ENCODE peak calls at places on chromosome 4, in six cellular contexts. D is foreskin keratinocyte; I is CD8-positive, alpha-beta memory T cell; Y is right atrium auricular region; S is cardiac muscle cell; X is IMR-90. Q is an unnamed sample.

GRCh38 chr4:6815029-6815836 is 32.7 kb downstream of the KIAA0232 start:
- DNase-seq in X (no peak), D (no peak), I (no peak), S (no peak), Y (no peak), Q (no peak)

GRCh38 chr4:86641516-86642090 is 47.5 kb downstream of the PTPN13 start:
- DNase-seq in X (no peak), D (no peak), S (no peak), Y (no peak), I (no peak), Q (no peak)

GRCh38 chr4:160848901-160849735 is 1314.7 kb downstream of the FSTL5 start:
- DNase-seq in D (no peak), S (peak), X (no peak), I (no peak), Y (no peak), Q (no peak)

GRCh38 chr4:52744588-52744987 is 6.6 kb downstream of the ERVMER34-1 start:
- DNase-seq in S (no peak), I (no peak), X (no peak), Y (no peak), D (no peak), Q (no peak)

GRCh38 chr4:30208731-30209435 is 511.3 kb upstream of the PCDH7 start:
- DNase-seq in S (no peak), I (no peak), D (peak), X (peak), Y (no peak), Q (no peak)

GRCh38 chr4:102566426-102566825 is 65.3 kb downstream of the NFKB1 start:
- DNase-seq in D (no peak), S (no peak), X (no peak), I (no peak), Y (no peak), Q (no peak)

GRCh38 chr4:27666943-27667342 is 806.3 kb downstream of the STIM2 start:
- DNase-seq in Y (no peak), I (no peak), S (no peak), D (no peak), X (no peak), Q (no peak)

GRCh38 chr4:94534401-94535312 is 82.9 kb downstream of the PDLIM5 start:
- DNase-seq in X (no peak), I (no peak), S (no peak), Y (no peak), D (no peak), Q (no peak)

GRCh38 chr4:153488719-153489384 is 22.7 kb downstream of the TMEM131L start:
- DNase-seq in S (no peak), D (no peak), X (no peak), I (peak), Y (no peak), Q (no peak)

GRCh38 chr4:142406051-142406549 is 440.0 kb downstream of the INPP4B start:
- DNase-seq in S (peak), X (no peak), Y (no peak), I (no peak), D (peak), Q (no peak)

GRCh38 chr4:94253036-94253435 is 45.4 kb downstream of the SMARCAD1 start:
- DNase-seq in Y (no peak), I (no peak), X (peak), S (no peak), D (peak), Q (no peak)

GRCh38 chr4:78517050-78517652 is 34.4 kb upstream of the ANXA3 start:
- DNase-seq in D (no peak), I (no peak), S (peak), X (peak), Y (no peak), Q (no peak)

GRCh38 chr4:173259310-173259709 is 74.8 kb downstream of the HMGB2 start:
- DNase-seq in X (no peak), Y (no peak), D (no peak), I (no peak), S (no peak), Q (no peak)
- H3K27ac ChIP-seq in X (no peak), Y (no peak), D (no peak), I (no peak), S (no peak), Q (no peak)

GRCh38 chr4:185903205-185903604 is 91.2 kb upstream of the SORBS2 start:
- DNase-seq in S (no peak), Y (no peak), D (peak), I (no peak), X (no peak), Q (no peak)
- H3K27ac ChIP-seq in S (no peak), Y (no peak), D (peak), I (no peak), X (no peak), Q (no peak)

GRCh38 chr4:40480291-40480690 is 145.2 kb downstream of the CHRNA9 start:
- DNase-seq in D (no peak), X (no peak), Y (no peak), I (no peak), S (no peak), Q (no peak)

GRCh38 chr4:40481977-40482376 is 146.8 kb downstream of the CHRNA9 start:
- DNase-seq in D (no peak), X (no peak), I (no peak), Y (no peak), S (no peak), Q (no peak)

GRCh38 chr4:40482985-40483647 is 146.5 kb downstream of the RBM47 start:
- DNase-seq in D (no peak), Y (no peak), I (no peak), X (no peak), S (no peak), Q (no peak)

GRCh38 chr4:40478215-40478614 is 143.1 kb downstream of the CHRNA9 start:
- DNase-seq in I (no peak), X (no peak), Y (no peak), D (no peak), S (peak), Q (no peak)

GRCh38 chr4:40479378-40479777 is 144.2 kb downstream of the CHRNA9 start:
- DNase-seq in X (no peak), S (no peak), I (no peak), Y (no peak), D (no peak), Q (no peak)
- H3K27ac ChIP-seq in X (no peak), S (no peak), I (no peak), Y (no peak), D (no peak), Q (no peak)

GRCh38 chr4:41029098-41029497 is 185.2 kb downstream of the APBB2 start:
- DNase-seq in Y (no peak), S (no peak), X (no peak), D (no peak), I (no peak), Q (no peak)
- H3K27ac ChIP-seq in Y (peak), S (no peak), X (peak), D (no peak), I (no peak), Q (no peak)

GRCh38 chr4:147822128-147822527 is 90.2 kb downstream of the ARHGAP10 start:
- DNase-seq in D (peak), Y (peak), X (peak), S (peak), I (no peak), Q (no peak)
- H3K27ac ChIP-seq in D (peak), Y (peak), X (no peak), S (no peak), I (no peak), Q (no peak)

GRCh38 chr4:56182356-56182755 is 204.9 kb downstream of the AASDH start:
- DNase-seq in Y (no peak), D (no peak), S (no peak), X (no peak), I (no peak), Q (no peak)

GRCh38 chr4:56186808-56187523 is 200.3 kb downstream of the AASDH start:
- DNase-seq in D (no peak), Y (no peak), X (no peak), S (peak), I (no peak), Q (no peak)

GRCh38 chr4:56183344-56183959 is 203.8 kb downstream of the AASDH start:
- DNase-seq in S (no peak), Y (no peak), I (no peak), D (no peak), X (no peak), Q (no peak)

GRCh38 chr4:56184214-56184613 is 203.1 kb downstream of the AASDH start:
- DNase-seq in I (no peak), S (no peak), D (no peak), Y (no peak), X (no peak), Q (no peak)

DNA sequence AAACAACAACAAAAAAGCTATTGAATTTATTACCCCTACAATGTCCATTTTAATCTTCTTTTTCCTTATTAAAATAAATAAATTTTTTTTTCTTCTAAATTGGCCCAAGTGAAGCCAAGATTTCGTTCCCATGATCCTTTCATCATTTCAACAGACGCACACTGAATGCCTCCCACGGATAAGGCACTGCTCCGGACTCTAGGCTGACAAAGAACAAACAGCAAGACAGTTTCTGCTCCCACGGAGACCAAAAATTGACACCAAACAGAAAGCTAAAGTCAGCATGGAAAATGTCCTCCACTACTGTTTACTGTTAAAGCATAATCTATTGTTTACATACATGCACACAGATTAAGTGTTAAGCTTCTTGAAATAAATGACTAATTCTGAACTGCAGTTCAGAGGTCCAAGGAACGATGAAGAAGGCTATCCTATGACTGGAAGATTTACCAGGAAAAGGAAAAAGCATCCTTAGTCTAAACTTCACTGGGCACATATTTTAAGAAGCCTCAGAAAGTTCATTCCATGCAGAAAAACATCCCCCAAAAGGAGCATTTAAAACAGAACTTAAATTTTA is 199.6 kb downstream of the AASDH start:
- DNase-seq in Y (no peak), D (no peak), I (no peak), S (no peak), X (no peak), Q (no peak)
- H3K27ac ChIP-seq in Y (no peak), D (no peak), I (no peak), S (no peak), X (no peak), Q (no peak)

DNA sequence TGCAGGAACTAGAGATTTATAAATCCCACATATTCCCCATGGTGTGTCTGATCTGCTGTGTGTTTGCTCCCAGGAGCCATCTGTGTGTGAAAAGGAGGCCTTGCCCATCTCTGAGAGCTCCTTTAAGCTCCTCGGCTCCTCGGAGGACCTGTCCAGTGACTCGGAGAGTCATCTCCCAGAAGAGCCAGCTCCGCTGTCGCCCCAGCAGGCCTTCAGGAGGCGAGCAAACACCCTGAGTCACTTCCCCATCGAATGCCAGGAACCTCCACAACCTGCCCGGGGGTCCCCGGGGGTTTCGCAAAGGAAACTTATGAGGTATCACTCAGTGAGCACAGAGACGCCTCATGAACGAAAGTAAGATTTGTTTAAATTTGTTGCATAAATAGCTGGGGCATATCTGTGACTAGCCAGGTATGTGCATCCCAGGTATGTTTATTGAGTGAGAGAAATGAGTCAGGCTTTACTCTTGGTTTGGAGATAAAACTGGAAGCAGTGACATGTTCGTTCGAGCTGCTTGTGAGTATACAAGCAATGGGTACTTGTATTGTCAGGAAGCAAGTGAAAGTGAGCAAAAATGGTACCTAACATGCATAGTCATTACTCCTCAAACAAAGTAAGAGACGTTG is 89.5 kb downstream of the PTTG2 start:
- DNase-seq in Y (no peak), S (no peak), D (peak), I (no peak), X (no peak), Q (no peak)
- H3K27ac ChIP-seq in Y (peak), S (peak), D (no peak), I (no peak), X (no peak), Q (no peak)